ENCODE peak calls at places on chromosomes 2 and 18, in four cellular contexts. One of them, this sample, is unnamed.

GRCh38 chr2:37795938-37796337 is 124.5 kb upstream of the CDC42EP3 start:
- DNase-seq in AG04450: peak
- DNase-seq in WTC11: no peak
- DNase-seq in thyroid gland: no peak
- DNase-seq in this sample: no peak

GRCh38 chr18:58183226-58183625 is 139.2 kb downstream of the NEDD4L start:
- DNase-seq in AG04450: no peak
- DNase-seq in WTC11: no peak
- DNase-seq in thyroid gland: peak
- DNase-seq in this sample: no peak

GRCh38 chr2:209771474-209772292 is at the start of gene UNC80:
- DNase-seq in AG04450: peak
- DNase-seq in WTC11: peak
- DNase-seq in thyroid gland: peak
- DNase-seq in this sample: peak

GRCh38 chr2:203759692-203760365 is 53.4 kb downstream of the CD28 start:
- DNase-seq in AG04450: peak
- DNase-seq in WTC11: no peak
- DNase-seq in thyroid gland: no peak
- DNase-seq in this sample: no peak

GRCh38 chr2:179265082-179265575 is 497 bp upstream of the SESTD1 start:
- DNase-seq in AG04450: no peak
- DNase-seq in WTC11: no peak
- DNase-seq in thyroid gland: no peak
- DNase-seq in this sample: no peak

GRCh38 chr18:77478619-77479018 is 229.0 kb downstream of the GALR1 start:
- DNase-seq in AG04450: no peak
- DNase-seq in WTC11: no peak
- DNase-seq in thyroid gland: peak
- DNase-seq in this sample: no peak

GRCh38 chr2:201157694-201158093 is 25.2 kb upstream of the CASP10 start:
- DNase-seq in AG04450: no peak
- DNase-seq in WTC11: no peak
- DNase-seq in thyroid gland: no peak
- DNase-seq in this sample: no peak

GRCh38 chr2:99974275-99974674 is 168.1 kb downstream of the AFF3 start:
- DNase-seq in AG04450: no peak
- DNase-seq in WTC11: no peak
- DNase-seq in thyroid gland: no peak
- DNase-seq in this sample: no peak

GRCh38 chr2:161004379-161004778 is 155.8 kb upstream of the TANK start:
- DNase-seq in AG04450: no peak
- DNase-seq in WTC11: no peak
- DNase-seq in thyroid gland: no peak
- DNase-seq in this sample: no peak

GRCh38 chr2:179201884-179202283 is 62.7 kb downstream of the SESTD1 start:
- DNase-seq in AG04450: no peak
- DNase-seq in WTC11: no peak
- DNase-seq in thyroid gland: no peak
- DNase-seq in this sample: no peak

GRCh38 chr2:67130526-67131309 is 266.4 kb upstream of the ETAA1 start:
- DNase-seq in AG04450: peak
- DNase-seq in WTC11: no peak
- DNase-seq in thyroid gland: no peak
- DNase-seq in this sample: no peak

GRCh38 chr2:150484461-150484931 is 3.0 kb downstream of the RND3 start:
- DNase-seq in AG04450: no peak
- DNase-seq in WTC11: no peak
- DNase-seq in thyroid gland: no peak
- DNase-seq in this sample: peak

GRCh38 chr18:28161608-28162599 is 15.0 kb downstream of the CDH2 start:
- DNase-seq in AG04450: no peak
- DNase-seq in WTC11: no peak
- DNase-seq in thyroid gland: peak
- DNase-seq in this sample: no peak

GRCh38 chr18:10365901-10366300 is 88.5 kb upstream of the APCDD1 start:
- DNase-seq in AG04450: no peak
- DNase-seq in WTC11: no peak
- DNase-seq in thyroid gland: no peak
- DNase-seq in this sample: no peak

GRCh38 chr18:59908790-59909189 is 9.0 kb downstream of the PMAIP1 start:
- DNase-seq in AG04450: no peak
- DNase-seq in WTC11: no peak
- DNase-seq in thyroid gland: no peak
- DNase-seq in this sample: no peak

GRCh38 chr2:88245109-88245508 is 75.0 kb downstream of the THNSL2 start:
- DNase-seq in AG04450: no peak
- DNase-seq in WTC11: no peak
- DNase-seq in thyroid gland: no peak
- DNase-seq in this sample: no peak

GRCh38 chr2:46814562-46814961 is 101.0 kb downstream of the MCFD2 start:
- DNase-seq in AG04450: no peak
- DNase-seq in WTC11: no peak
- DNase-seq in thyroid gland: no peak
- DNase-seq in this sample: no peak

GRCh38 chr2:126506786-126507185 is 149.2 kb upstream of the GYPC start:
- DNase-seq in AG04450: no peak
- DNase-seq in WTC11: no peak
- DNase-seq in thyroid gland: no peak
- DNase-seq in this sample: no peak

GRCh38 chr2:230864122-230864604 is 579 bp upstream of the ITM2C start:
- DNase-seq in AG04450: no peak
- DNase-seq in WTC11: no peak
- DNase-seq in thyroid gland: no peak
- DNase-seq in this sample: no peak

GRCh38 chr2:230866704-230867561 is 2.2 kb downstream of the ITM2C start:
- DNase-seq in AG04450: no peak
- DNase-seq in WTC11: no peak
- DNase-seq in thyroid gland: peak
- DNase-seq in this sample: no peak

GRCh38 chr2:230864605-230865323 is at the start of gene ITM2C:
- DNase-seq in AG04450: peak
- DNase-seq in WTC11: peak
- DNase-seq in thyroid gland: peak
- DNase-seq in this sample: peak

GRCh38 chr2:230865324-230865765 is 603 bp downstream of the ITM2C start:
- DNase-seq in AG04450: no peak
- DNase-seq in WTC11: peak
- DNase-seq in thyroid gland: peak
- DNase-seq in this sample: no peak

GRCh38 chr2:230865766-230866703 is 1.3 kb downstream of the ITM2C start:
- DNase-seq in AG04450: no peak
- DNase-seq in WTC11: peak
- DNase-seq in thyroid gland: peak
- DNase-seq in this sample: peak
- TF ChIP-seq CTCF in AG04450: peak
- TF ChIP-seq CTCF in WTC11: no peak
- TF ChIP-seq CTCF in thyroid gland: no peak
- TF ChIP-seq CTCF in this sample: no peak

GRCh38 chr2:19226871-19227270 is 131.6 kb downstream of the OSR1 start:
- DNase-seq in AG04450: no peak
- DNase-seq in WTC11: no peak
- DNase-seq in thyroid gland: no peak
- DNase-seq in this sample: no peak
- TF ChIP-seq CTCF in AG04450: no peak
- TF ChIP-seq CTCF in WTC11: no peak
- TF ChIP-seq CTCF in thyroid gland: no peak
- TF ChIP-seq CTCF in this sample: no peak

GRCh38 chr2:127865926-127866325 is 8.0 kb upstream of the POLR2D start:
- DNase-seq in AG04450: no peak
- DNase-seq in WTC11: no peak
- DNase-seq in thyroid gland: no peak
- DNase-seq in this sample: no peak

GRCh38 chr2:127857494-127857818 is 499 bp downstream of the POLR2D start:
- DNase-seq in AG04450: no peak
- DNase-seq in WTC11: peak
- DNase-seq in thyroid gland: no peak
- DNase-seq in this sample: peak

GRCh38 chr2:127859712-127860085 is 1.7 kb upstream of the POLR2D start:
- DNase-seq in AG04450: no peak
- DNase-seq in WTC11: peak
- DNase-seq in thyroid gland: peak
- DNase-seq in this sample: peak

GRCh38 chr2:127864877-127865276 is 6.9 kb upstream of the POLR2D start:
- DNase-seq in AG04450: no peak
- DNase-seq in WTC11: peak
- DNase-seq in thyroid gland: no peak
- DNase-seq in this sample: peak

GRCh38 chr2:127862228-127862627 is 4.3 kb upstream of the POLR2D start:
- DNase-seq in AG04450: no peak
- DNase-seq in WTC11: no peak
- DNase-seq in thyroid gland: no peak
- DNase-seq in this sample: no peak
- TF ChIP-seq CTCF in AG04450: no peak
- TF ChIP-seq CTCF in WTC11: no peak
- TF ChIP-seq CTCF in thyroid gland: no peak
- TF ChIP-seq CTCF in this sample: no peak

GRCh38 chr2:170996316-170996715 is 67.3 kb downstream of the GORASP2 start:
- DNase-seq in AG04450: no peak
- DNase-seq in WTC11: no peak
- DNase-seq in thyroid gland: no peak
- DNase-seq in this sample: no peak

GRCh38 chr2:170986566-170987258 is 57.7 kb downstream of the GORASP2 start:
- DNase-seq in AG04450: no peak
- DNase-seq in WTC11: no peak
- DNase-seq in thyroid gland: no peak
- DNase-seq in this sample: no peak

DNA sequence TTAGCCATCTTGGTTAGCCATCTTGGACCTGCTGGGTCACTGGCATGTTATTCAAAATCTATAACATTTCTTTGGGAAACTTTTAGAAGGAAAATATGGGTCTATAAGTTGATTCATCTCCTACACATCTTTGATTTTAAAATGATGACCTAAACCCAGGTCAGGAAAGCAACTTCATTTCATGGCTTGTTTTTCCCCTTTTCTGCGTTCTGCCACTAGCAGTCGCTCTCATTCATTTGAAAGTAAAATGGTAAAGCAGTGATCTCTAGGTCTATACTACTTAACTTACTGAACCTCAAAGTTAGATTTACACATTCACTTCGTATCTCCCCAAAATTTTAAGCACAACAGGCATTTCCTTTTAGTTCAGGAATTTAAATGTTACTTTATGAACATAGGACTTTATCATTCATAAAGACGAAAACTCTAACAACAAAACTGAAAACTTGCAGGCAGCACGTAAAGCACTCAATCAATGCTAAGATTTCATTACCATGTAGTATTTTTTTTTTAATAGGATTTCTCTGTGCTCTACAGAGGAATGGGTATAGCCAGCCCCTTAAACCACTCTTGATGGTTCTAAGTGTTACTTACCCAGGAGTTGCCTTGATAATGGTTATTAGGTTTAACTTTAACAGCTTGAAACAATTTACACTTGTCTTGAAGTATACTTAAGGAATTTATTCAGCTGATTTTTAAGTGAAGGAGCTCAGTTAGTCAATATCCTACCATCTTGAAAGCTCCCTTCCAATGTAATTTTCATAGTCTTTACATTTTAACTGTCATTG is 62.5 kb downstream of the GORASP2 start:
- DNase-seq in AG04450: no peak
- DNase-seq in WTC11: no peak
- DNase-seq in thyroid gland: no peak
- DNase-seq in this sample: no peak
- TF ChIP-seq CTCF in AG04450: peak
- TF ChIP-seq CTCF in WTC11: no peak
- TF ChIP-seq CTCF in thyroid gland: no peak
- TF ChIP-seq CTCF in this sample: no peak

GRCh38 chr2:239312741-239313246 is 88.0 kb downstream of the HDAC4 start:
- DNase-seq in AG04450: no peak
- DNase-seq in WTC11: no peak
- DNase-seq in thyroid gland: no peak
- DNase-seq in this sample: no peak
- TF ChIP-seq CTCF in AG04450: no peak
- TF ChIP-seq CTCF in WTC11: no peak
- TF ChIP-seq CTCF in thyroid gland: no peak
- TF ChIP-seq CTCF in this sample: no peak

This sample was measured in nephron progenitor cell.